ENCODE peak calls at places on chromosomes 4 and X, in six cellular contexts. Y is H7; G is HCEC 1CT; P is foreskin keratinocyte; X is activated naive CD4-positive, alpha-beta T cell treated with anti-CD3 and anti-CD28 coated beads for 36 hours; L is nucleus accumbens. O is an unnamed sample.

GRCh38 chrX:44062842-44063241 is 89.7 kb upstream of the NDP start:
- DNase-seq in P (peak), L (no peak), X (no peak), G (no peak), Y (no peak), O (no peak)

GRCh38 chr4:8435656-8436121 is 4.8 kb downstream of the ACOX3 start:
- DNase-seq in Y (no peak), G (no peak), L (no peak), X (peak), P (peak), O (no peak)

GRCh38 chr4:10639100-10639499 is 45.5 kb downstream of the CLNK start:
- DNase-seq in L (no peak), Y (no peak), X (no peak), G (no peak), P (peak), O (peak)

GRCh38 chr4:133982533-133983224 is 218.9 kb downstream of the PABPC4L start:
- DNase-seq in X (no peak), Y (no peak), L (no peak), G (peak), P (peak), O (peak)

GRCh38 chr4:113973349-113973748 is 6.1 kb downstream of the ARSJ start:
- DNase-seq in X (no peak), G (no peak), P (no peak), L (no peak), Y (no peak), O (no peak)

GRCh38 chr4:158209825-158210807 is at the start of gene TMEM144:
- DNase-seq in Y (peak), G (peak), L (peak), X (peak), P (peak), O (peak)

GRCh38 chrX:87402256-87402655 is 115.3 kb upstream of the KLHL4 start:
- DNase-seq in G (no peak), P (no peak), L (no peak), Y (no peak), X (no peak), O (no peak)

GRCh38 chrX:137428251-137428661 is 137.7 kb upstream of the ZIC3 start:
- DNase-seq in Y (peak), L (no peak), G (no peak), P (no peak), X (no peak), O (no peak)

GRCh38 chrX:112896051-112896450 is 55.4 kb upstream of the AMOT start:
- DNase-seq in X (no peak), G (no peak), Y (no peak), L (no peak), P (no peak), O (no peak)

GRCh38 chrX:40502688-40503087 is 78.1 kb upstream of the ATP6AP2 start:
- DNase-seq in X (no peak), L (no peak), G (no peak), P (no peak), Y (no peak), O (no peak)

O was measured in foreskin fibroblast.